ENCODE peak calls at places on chromosomes 2 and 18, in ten cellular contexts. E is brain microvascular endothelial cell; I is tibial artery; V is nephron progenitor cell; T is Caco-2; Y is lower leg skin; O is CD4-positive, alpha-beta T cell; P is WTC11; X is adrenal gland; D is AG10803. G is an unnamed sample.

GRCh38 chr2:127044977-127045654 is 61.8 kb downstream of the BIN1 start:
- DNase-seq in E (no peak), O (no peak), D (no peak), V (no peak), T (no peak), P (no peak), I (no peak), X (peak), Y (peak), G (no peak)

GRCh38 chr2:60880633-60880987 is 764 bp upstream of the REL start:
- DNase-seq in O (no peak), V (no peak), P (no peak), T (no peak), E (no peak), I (no peak), X (no peak), Y (no peak), D (no peak), G (no peak)

GRCh38 chr18:6997802-6998201 is 119.8 kb downstream of the LAMA1 start:
- DNase-seq in D (peak), P (no peak), T (no peak), V (no peak), Y (no peak), E (no peak), X (no peak), O (no peak), I (no peak), G (no peak)

GRCh38 chr2:152525277-152525838 is 190.4 kb downstream of the FMNL2 start:
- DNase-seq in E (peak), X (peak), P (no peak), O (no peak), Y (no peak), D (peak), I (peak), T (no peak), V (no peak), G (no peak)

GRCh38 chr2:132407767-132408166 is 8.8 kb upstream of the GPR39 start:
- DNase-seq in Y (no peak), D (no peak), O (no peak), X (no peak), E (no peak), T (peak), I (no peak), P (no peak), V (no peak), G (no peak)

GRCh38 chr2:183359867-183360266 is 235.6 kb downstream of the NUP35 start:
- DNase-seq in D (peak), V (no peak), P (no peak), I (no peak), O (no peak), X (no peak), Y (no peak), E (peak), T (no peak), G (no peak)

GRCh38 chr2:23375448-23375847 is 9.5 kb upstream of the KLHL29 start:
- DNase-seq in X (no peak), O (no peak), D (no peak), P (no peak), I (no peak), T (peak), V (no peak), E (no peak), Y (no peak), G (no peak)

GRCh38 chr2:224983719-224984388 is 58.4 kb downstream of the DOCK10 start:
- DNase-seq in P (no peak), I (no peak), X (no peak), T (no peak), Y (no peak), D (peak), E (no peak), V (no peak), O (no peak), G (no peak)

GRCh38 chr18:42509702-42510424 is 554.8 kb downstream of the PIK3C3 start:
- DNase-seq in Y (no peak), D (no peak), V (no peak), P (no peak), X (no peak), O (no peak), I (no peak), E (no peak), T (no peak), G (no peak)

GRCh38 chr2:145344076-145344724 is 824.3 kb upstream of the ZEB2 start:
- DNase-seq in D (peak), E (peak), X (no peak), I (no peak), O (no peak), V (no peak), Y (no peak), T (no peak), P (no peak), G (no peak)

GRCh38 chr2:15630958-15631719 is 39.5 kb downstream of the DDX1 start:
- DNase-seq in I (no peak), D (no peak), P (no peak), V (no peak), O (no peak), X (no peak), E (no peak), T (no peak), Y (no peak), G (no peak)

GRCh38 chr2:240711296-240711695 is 19.6 kb downstream of the AQP12A start:
- DNase-seq in P (no peak), O (no peak), I (no peak), Y (no peak), X (no peak), V (no peak), D (no peak), T (no peak), E (no peak), G (no peak)

GRCh38 chr2:128495996-128496547 is 177.4 kb upstream of the HS6ST1 start:
- DNase-seq in O (no peak), P (no peak), I (no peak), D (no peak), T (no peak), V (no peak), E (no peak), Y (peak), X (peak), G (no peak)

GRCh38 chr2:128774320-128775063 is 455.8 kb upstream of the HS6ST1 start:
- DNase-seq in Y (peak), O (no peak), T (no peak), I (peak), D (no peak), P (no peak), V (no peak), E (no peak), X (no peak), G (no peak)

GRCh38 chr2:17543131-17543660 is 2.7 kb downstream of the VSNL1 start:
- DNase-seq in X (no peak), I (no peak), V (no peak), O (no peak), E (no peak), T (no peak), P (peak), D (no peak), Y (no peak), G (no peak)
- TF ChIP-seq CTCF in X (no peak), I (no peak), V (no peak), O (no peak), E (no peak), T (no peak), P (no peak), D (no peak), Y (no peak), G (no peak)

GRCh38 chr2:216775043-216775453 is 79.7 kb upstream of the IGFBP5 start:
- DNase-seq in P (no peak), I (peak), X (peak), E (peak), Y (no peak), T (no peak), V (peak), D (peak), O (no peak), G (peak)
- TF ChIP-seq CTCF in P (no peak), I (no peak), X (no peak), E (peak), Y (no peak), T (no peak), V (no peak), D (peak), O (no peak), G (peak)

GRCh38 chr2:39851691-39852110 is 72.6 kb upstream of the THUMPD2 start:
- DNase-seq in T (no peak), P (peak), O (no peak), V (peak), Y (no peak), I (no peak), E (no peak), D (peak), X (no peak), G (no peak)
- TF ChIP-seq CTCF in T (no peak), P (no peak), O (no peak), V (no peak), Y (no peak), I (no peak), E (no peak), D (peak), X (no peak), G (no peak)

GRCh38 chr2:199602271-199602895 is 144.6 kb upstream of the SATB2 start:
- DNase-seq in D (no peak), O (no peak), V (peak), Y (no peak), T (peak), P (peak), I (no peak), E (no peak), X (no peak), G (no peak)
- TF ChIP-seq CTCF in D (peak), O (no peak), V (no peak), Y (no peak), T (peak), P (no peak), I (no peak), E (peak), X (no peak), G (no peak)

GRCh38 chr2:63665806-63666205 is 77.0 kb downstream of the MDH1 start:
- DNase-seq in I (no peak), V (no peak), X (no peak), T (no peak), P (no peak), Y (no peak), O (no peak), D (peak), E (peak), G (no peak)

GRCh38 chr2:63669596-63669995 is 80.8 kb downstream of the MDH1 start:
- DNase-seq in I (no peak), X (no peak), T (no peak), E (no peak), Y (no peak), O (no peak), V (no peak), D (no peak), P (no peak), G (no peak)

GRCh38 chr2:63667132-63667531 is 78.4 kb downstream of the MDH1 start:
- DNase-seq in V (no peak), E (no peak), I (no peak), Y (no peak), X (no peak), T (no peak), O (no peak), D (peak), P (no peak), G (no peak)

GRCh38 chr2:63668000-63668399 is 79.2 kb downstream of the MDH1 start:
- DNase-seq in D (no peak), I (no peak), T (no peak), E (no peak), X (no peak), P (no peak), O (no peak), Y (no peak), V (no peak), G (no peak)

DNA sequence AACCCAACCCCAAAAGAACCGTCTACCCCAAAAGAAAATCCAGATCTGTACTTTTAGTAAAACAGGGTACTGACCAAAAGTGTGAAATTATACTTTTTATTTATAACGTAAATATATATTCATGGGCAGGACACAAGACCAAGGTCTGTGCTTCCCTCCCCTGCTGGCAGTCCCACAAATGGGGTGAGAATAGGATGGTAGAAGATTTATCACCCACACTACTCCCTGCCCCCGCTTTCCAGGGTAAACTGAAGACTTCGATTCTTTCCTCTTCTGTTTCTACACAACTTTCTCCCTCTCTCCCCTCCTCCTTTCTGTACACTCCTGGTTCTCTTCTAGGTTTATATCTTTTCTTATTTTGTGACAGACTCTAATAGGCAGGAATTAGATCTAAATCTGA is 79.7 kb downstream of the MDH1 start:
- DNase-seq in V (no peak), T (no peak), I (no peak), X (no peak), Y (no peak), D (no peak), O (no peak), P (no peak), E (no peak), G (no peak)
- TF ChIP-seq CTCF in V (no peak), T (no peak), I (no peak), X (no peak), Y (no peak), D (no peak), O (no peak), P (no peak), E (no peak), G (no peak)

GRCh38 chr2:107001081-107001480 is 115.1 kb upstream of the ST6GAL2 start:
- DNase-seq in V (no peak), Y (no peak), X (no peak), T (no peak), D (no peak), E (no peak), P (no peak), O (no peak), I (no peak), G (no peak)
- TF ChIP-seq CTCF in V (no peak), Y (no peak), X (no peak), T (no peak), D (no peak), E (no peak), P (no peak), O (no peak), I (no peak), G (no peak)

G was measured in ascending aorta.